ENCODE peak calls at places on chromosomes 13 and 19, in six cellular contexts. One of them, this sample, is unnamed. For H3K4me1, the result is how much of the 10 kb centered on the place peaks cover.

GRCh38 chr19:48059331-48059730 is 15.5 kb upstream of the CABP5 start:
- DNase-seq in mesendoderm: no peak
- DNase-seq in mesenchymal stem cell: no peak
- DNase-seq in H1: no peak
- DNase-seq in IMR-90: no peak
- DNase-seq in neuronal stem cell: no peak
- DNase-seq in this sample: no peak

GRCh38 chr19:1862424-1863307 is 713 bp downstream of the KLF16 start:
- DNase-seq in mesendoderm: peak
- DNase-seq in mesenchymal stem cell: no peak
- DNase-seq in H1: peak
- DNase-seq in IMR-90: no peak
- DNase-seq in neuronal stem cell: no peak
- DNase-seq in this sample: no peak

GRCh38 chr19:7179917-7180306 is 110.4 kb downstream of the ZNF557 start:
- DNase-seq in mesendoderm: no peak
- DNase-seq in mesenchymal stem cell: no peak
- DNase-seq in H1: no peak
- DNase-seq in IMR-90: no peak
- DNase-seq in neuronal stem cell: no peak
- DNase-seq in this sample: no peak

GRCh38 chr13:57673197-57673596 is 41.7 kb downstream of the PCDH17 start:
- DNase-seq in mesendoderm: peak
- DNase-seq in mesenchymal stem cell: no peak
- DNase-seq in H1: no peak
- DNase-seq in IMR-90: no peak
- DNase-seq in neuronal stem cell: peak
- DNase-seq in this sample: no peak

GRCh38 chr13:35909837-35910236 is 221.3 kb downstream of the DCLK1 start:
- DNase-seq in mesendoderm: no peak
- DNase-seq in mesenchymal stem cell: no peak
- DNase-seq in H1: peak
- DNase-seq in IMR-90: no peak
- DNase-seq in neuronal stem cell: no peak
- DNase-seq in this sample: no peak

GRCh38 chr13:74986609-74987008 is 495.4 kb downstream of the TBC1D4 start:
- DNase-seq in mesendoderm: no peak
- DNase-seq in mesenchymal stem cell: no peak
- DNase-seq in H1: no peak
- DNase-seq in IMR-90: no peak
- DNase-seq in neuronal stem cell: no peak
- DNase-seq in this sample: no peak

GRCh38 chr19:46133777-46134231 is 9.3 kb upstream of the IGFL3 start:
- DNase-seq in mesendoderm: peak
- DNase-seq in mesenchymal stem cell: no peak
- DNase-seq in H1: no peak
- DNase-seq in IMR-90: no peak
- DNase-seq in neuronal stem cell: no peak
- DNase-seq in this sample: peak

GRCh38 chr13:99995503-99996176 is 14.1 kb downstream of the ZIC2 start:
- DNase-seq in mesendoderm: peak
- DNase-seq in mesenchymal stem cell: peak
- DNase-seq in H1: no peak
- DNase-seq in IMR-90: no peak
- DNase-seq in neuronal stem cell: peak
- DNase-seq in this sample: no peak

GRCh38 chr13:99665716-99666115 is 164.4 kb downstream of the TM9SF2 start:
- DNase-seq in mesendoderm: no peak
- DNase-seq in mesenchymal stem cell: no peak
- DNase-seq in H1: no peak
- DNase-seq in IMR-90: no peak
- DNase-seq in neuronal stem cell: no peak
- DNase-seq in this sample: no peak

GRCh38 chr13:111491021-111491420 is 170.6 kb downstream of the TEX29 start:
- DNase-seq in mesendoderm: no peak
- DNase-seq in mesenchymal stem cell: no peak
- DNase-seq in H1: no peak
- DNase-seq in IMR-90: no peak
- DNase-seq in neuronal stem cell: no peak
- DNase-seq in this sample: no peak

GRCh38 chr19:46602392-46603194 is 1.5 kb downstream of the CALM3 start:
- DNase-seq in mesendoderm: no peak
- DNase-seq in mesenchymal stem cell: no peak
- DNase-seq in H1: no peak
- DNase-seq in IMR-90: no peak
- DNase-seq in neuronal stem cell: no peak
- DNase-seq in this sample: no peak

GRCh38 chr13:38582133-38582532 is 104.7 kb upstream of the FREM2 start:
- DNase-seq in mesendoderm: peak
- DNase-seq in mesenchymal stem cell: peak
- DNase-seq in H1: no peak
- DNase-seq in IMR-90: peak
- DNase-seq in neuronal stem cell: peak
- DNase-seq in this sample: no peak

GRCh38 chr13:51733656-51734334 is 70.2 kb downstream of the DHRS12 start:
- DNase-seq in mesendoderm: peak
- DNase-seq in mesenchymal stem cell: peak
- DNase-seq in H1: no peak
- DNase-seq in IMR-90: peak
- DNase-seq in neuronal stem cell: no peak
- DNase-seq in this sample: no peak

GRCh38 chr19:54485846-54486245 is 12.8 kb upstream of the CDC42EP5 start:
- DNase-seq in mesendoderm: no peak
- DNase-seq in mesenchymal stem cell: no peak
- DNase-seq in H1: no peak
- DNase-seq in IMR-90: no peak
- DNase-seq in neuronal stem cell: no peak
- DNase-seq in this sample: no peak

GRCh38 chr13:28357846-28358496 is 137.0 kb downstream of the FLT1 start:
- DNase-seq in mesendoderm: no peak
- DNase-seq in mesenchymal stem cell: peak
- DNase-seq in H1: no peak
- DNase-seq in IMR-90: no peak
- DNase-seq in neuronal stem cell: no peak
- DNase-seq in this sample: no peak

GRCh38 chr19:6761053-6761676 is 6.1 kb downstream of the SH2D3A start:
- DNase-seq in mesendoderm: peak
- DNase-seq in mesenchymal stem cell: no peak
- DNase-seq in H1: no peak
- DNase-seq in IMR-90: no peak
- DNase-seq in neuronal stem cell: no peak
- DNase-seq in this sample: peak

GRCh38 chr13:101727118-101727517 is 274.6 kb downstream of the ITGBL1 start:
- DNase-seq in mesendoderm: no peak
- DNase-seq in mesenchymal stem cell: no peak
- DNase-seq in H1: no peak
- DNase-seq in IMR-90: no peak
- DNase-seq in neuronal stem cell: no peak
- DNase-seq in this sample: no peak

GRCh38 chr19:3028305-3029069 is 593 bp downstream of the TLE2 start:
- DNase-seq in mesendoderm: peak
- DNase-seq in mesenchymal stem cell: no peak
- DNase-seq in H1: peak
- DNase-seq in IMR-90: no peak
- DNase-seq in neuronal stem cell: no peak
- DNase-seq in this sample: peak

GRCh38 chr19:46813570-46814358 is 25.4 kb upstream of the SLC1A5 start:
- DNase-seq in mesendoderm: no peak
- DNase-seq in mesenchymal stem cell: peak
- DNase-seq in H1: no peak
- DNase-seq in IMR-90: peak
- DNase-seq in neuronal stem cell: no peak
- DNase-seq in this sample: no peak

GRCh38 chr19:36421749-36422481 is 3.5 kb upstream of the ZFP82 start:
- DNase-seq in mesendoderm: peak
- DNase-seq in mesenchymal stem cell: no peak
- DNase-seq in H1: no peak
- DNase-seq in IMR-90: no peak
- DNase-seq in neuronal stem cell: no peak
- DNase-seq in this sample: no peak

GRCh38 chr19:42352216-42352892 is 26.9 kb downstream of the MEGF8 start:
- DNase-seq in mesendoderm: peak
- DNase-seq in mesenchymal stem cell: peak
- DNase-seq in H1: no peak
- DNase-seq in IMR-90: peak
- DNase-seq in neuronal stem cell: peak
- DNase-seq in this sample: no peak

GRCh38 chr19:41936416-41936850 is 8.2 kb upstream of the ERFL start:
- DNase-seq in mesendoderm: no peak
- DNase-seq in mesenchymal stem cell: no peak
- DNase-seq in H1: no peak
- DNase-seq in IMR-90: no peak
- DNase-seq in neuronal stem cell: no peak
- DNase-seq in this sample: no peak

GRCh38 chr13:20049558-20050473 is 91.3 kb downstream of the ZMYM2 start:
- DNase-seq in mesendoderm: peak
- DNase-seq in mesenchymal stem cell: no peak
- DNase-seq in H1: no peak
- DNase-seq in IMR-90: no peak
- DNase-seq in neuronal stem cell: no peak
- DNase-seq in this sample: no peak

GRCh38 chr13:93876236-93876635 is 603.2 kb downstream of the DCT start:
- DNase-seq in mesendoderm: no peak
- DNase-seq in mesenchymal stem cell: no peak
- DNase-seq in H1: no peak
- DNase-seq in IMR-90: no peak
- DNase-seq in neuronal stem cell: no peak
- DNase-seq in this sample: no peak
- H2BK15ac ChIP-seq in mesendoderm: no peak
- H2BK15ac ChIP-seq in mesenchymal stem cell: no peak
- H2BK15ac ChIP-seq in H1: no peak
- H2BK15ac ChIP-seq in IMR-90: no peak
- H2BK15ac ChIP-seq in neuronal stem cell: no peak
- H2BK15ac ChIP-seq in this sample: no peak

GRCh38 chr19:15265849-15266248 is 33.6 kb upstream of the EPHX3 start:
- DNase-seq in mesendoderm: no peak
- DNase-seq in mesenchymal stem cell: no peak
- DNase-seq in H1: no peak
- DNase-seq in IMR-90: peak
- DNase-seq in neuronal stem cell: no peak
- DNase-seq in this sample: no peak

GRCh38 chr19:15264061-15264932 is 32.0 kb upstream of the EPHX3 start:
- DNase-seq in mesendoderm: peak
- DNase-seq in mesenchymal stem cell: peak
- DNase-seq in H1: peak
- DNase-seq in IMR-90: peak
- DNase-seq in neuronal stem cell: peak
- DNase-seq in this sample: peak

GRCh38 chr19:15264933-15265206 is 32.6 kb upstream of the EPHX3 start:
- DNase-seq in mesendoderm: no peak
- DNase-seq in mesenchymal stem cell: no peak
- DNase-seq in H1: no peak
- DNase-seq in IMR-90: no peak
- DNase-seq in neuronal stem cell: no peak
- DNase-seq in this sample: no peak

GRCh38 chr19:15266683-15267082 is 34.4 kb upstream of the EPHX3 start:
- DNase-seq in mesendoderm: no peak
- DNase-seq in mesenchymal stem cell: no peak
- DNase-seq in H1: no peak
- DNase-seq in IMR-90: no peak
- DNase-seq in neuronal stem cell: no peak
- DNase-seq in this sample: no peak

GRCh38 chr19:15265214-15265613 is 33.0 kb upstream of the EPHX3 start:
- DNase-seq in mesendoderm: no peak
- DNase-seq in mesenchymal stem cell: no peak
- DNase-seq in H1: no peak
- DNase-seq in IMR-90: no peak
- DNase-seq in neuronal stem cell: no peak
- DNase-seq in this sample: no peak
- H3K4me1 ChIP-seq in mesendoderm: under half
- H3K4me1 ChIP-seq in mesenchymal stem cell: under half
- H3K4me1 ChIP-seq in H1: under half
- H3K4me1 ChIP-seq in IMR-90: under half
- H3K4me1 ChIP-seq in neuronal stem cell: under half
- H3K4me1 ChIP-seq in this sample: under half

DNA sequence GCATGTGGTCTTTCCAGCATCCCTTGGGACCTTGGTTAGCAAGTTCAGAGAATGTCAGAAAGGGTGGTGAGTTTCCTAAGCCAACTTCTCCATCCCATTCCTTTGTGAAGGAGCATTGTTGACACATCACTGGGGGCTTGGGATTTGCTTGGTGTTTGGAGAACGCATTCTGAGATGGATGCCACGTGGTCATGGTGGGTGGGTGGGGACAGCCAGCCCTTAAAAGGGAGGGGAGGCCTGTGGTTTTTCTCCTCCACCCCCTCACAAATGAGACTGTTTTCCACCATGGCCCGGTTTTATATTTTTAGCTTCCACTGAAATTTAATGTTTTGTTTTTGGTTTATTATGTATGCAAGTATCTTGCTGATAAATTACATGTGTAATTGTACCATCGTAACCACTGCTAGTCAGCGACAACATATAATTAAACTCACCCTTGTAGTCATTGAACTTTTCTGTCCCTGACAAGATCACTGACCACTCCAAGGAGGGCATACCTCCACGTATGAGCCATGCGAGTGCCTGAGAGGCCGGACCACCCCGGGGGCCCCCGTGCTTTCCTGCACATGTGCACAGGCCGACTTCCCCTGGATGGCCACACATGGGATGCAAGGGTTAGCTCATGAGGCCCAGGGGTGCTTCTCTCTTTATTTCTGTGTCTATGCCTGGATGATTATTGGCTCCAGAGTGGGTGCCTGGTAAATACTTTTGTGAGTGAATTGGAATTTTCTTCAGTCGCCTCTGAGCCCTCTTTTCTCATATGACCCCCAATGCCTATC is 83.0 kb upstream of the ZNF536 start:
- DNase-seq in mesendoderm: no peak
- DNase-seq in mesenchymal stem cell: no peak
- DNase-seq in H1: no peak
- DNase-seq in IMR-90: no peak
- DNase-seq in neuronal stem cell: no peak
- DNase-seq in this sample: no peak
- H3K23ac ChIP-seq in mesendoderm: no peak
- H3K23ac ChIP-seq in mesenchymal stem cell: no peak
- H3K23ac ChIP-seq in H1: no peak
- H3K23ac ChIP-seq in IMR-90: no peak
- H3K23ac ChIP-seq in neuronal stem cell: no peak
- H3K23ac ChIP-seq in this sample: no peak

GRCh38 chr13:95181586-95181985 is 119.7 kb downstream of the ABCC4 start:
- DNase-seq in mesendoderm: no peak
- DNase-seq in mesenchymal stem cell: peak
- DNase-seq in H1: no peak
- DNase-seq in IMR-90: no peak
- DNase-seq in neuronal stem cell: no peak
- DNase-seq in this sample: no peak
- H2BK15ac ChIP-seq in mesendoderm: no peak
- H2BK15ac ChIP-seq in mesenchymal stem cell: no peak
- H2BK15ac ChIP-seq in H1: no peak
- H2BK15ac ChIP-seq in IMR-90: no peak
- H2BK15ac ChIP-seq in neuronal stem cell: no peak
- H2BK15ac ChIP-seq in this sample: no peak

This sample was measured in H9.